ENCODE peak calls at places on chromosomes 5 and 9, in seven cellular contexts. One of them, this sample, is unnamed.

GRCh38 chr9:94156549-94157407 is 72.5 kb downstream of the PTPDC1 start:
- DNase-seq in H9: no peak
- DNase-seq in mesothelial cell of epicardium: no peak
- DNase-seq in nephron progenitor cell: no peak
- DNase-seq in keratinocyte: no peak
- DNase-seq in psoas muscle: peak
- DNase-seq in PC-9: peak
- DNase-seq in this sample: no peak

GRCh38 chr9:96219615-96220257 is 82.2 kb downstream of the HSD17B3 start:
- DNase-seq in H9: peak
- DNase-seq in mesothelial cell of epicardium: no peak
- DNase-seq in nephron progenitor cell: peak
- DNase-seq in keratinocyte: no peak
- DNase-seq in psoas muscle: peak
- DNase-seq in PC-9: peak
- DNase-seq in this sample: peak

GRCh38 chr5:158947831-158948230 is 151.9 kb downstream of the EBF1 start:
- DNase-seq in H9: no peak
- DNase-seq in mesothelial cell of epicardium: no peak
- DNase-seq in nephron progenitor cell: no peak
- DNase-seq in keratinocyte: no peak
- DNase-seq in psoas muscle: no peak
- DNase-seq in PC-9: no peak
- DNase-seq in this sample: no peak

GRCh38 chr5:20956134-20956533 is 968.1 kb upstream of the CDH18 start:
- DNase-seq in H9: no peak
- DNase-seq in mesothelial cell of epicardium: no peak
- DNase-seq in nephron progenitor cell: no peak
- DNase-seq in keratinocyte: no peak
- DNase-seq in psoas muscle: no peak
- DNase-seq in PC-9: no peak
- DNase-seq in this sample: no peak

GRCh38 chr5:179262126-179262920 is 82.9 kb downstream of the ADAMTS2 start:
- DNase-seq in H9: peak
- DNase-seq in mesothelial cell of epicardium: no peak
- DNase-seq in nephron progenitor cell: no peak
- DNase-seq in keratinocyte: no peak
- DNase-seq in psoas muscle: peak
- DNase-seq in PC-9: no peak
- DNase-seq in this sample: no peak

GRCh38 chr5:40137223-40137622 is 542.5 kb upstream of the PTGER4 start:
- DNase-seq in H9: no peak
- DNase-seq in mesothelial cell of epicardium: no peak
- DNase-seq in nephron progenitor cell: no peak
- DNase-seq in keratinocyte: no peak
- DNase-seq in psoas muscle: no peak
- DNase-seq in PC-9: no peak
- DNase-seq in this sample: no peak

GRCh38 chr5:145872486-145872885 is 328 bp downstream of the GRXCR2 start:
- DNase-seq in H9: no peak
- DNase-seq in mesothelial cell of epicardium: no peak
- DNase-seq in nephron progenitor cell: no peak
- DNase-seq in keratinocyte: no peak
- DNase-seq in psoas muscle: no peak
- DNase-seq in PC-9: no peak
- DNase-seq in this sample: no peak

GRCh38 chr5:124661317-124662141 is 84.9 kb downstream of the ZNF608 start:
- DNase-seq in H9: no peak
- DNase-seq in mesothelial cell of epicardium: no peak
- DNase-seq in nephron progenitor cell: peak
- DNase-seq in keratinocyte: no peak
- DNase-seq in psoas muscle: no peak
- DNase-seq in PC-9: peak
- DNase-seq in this sample: no peak

GRCh38 chr5:147851578-147851977 is 20.1 kb upstream of the SPINK1 start:
- DNase-seq in H9: no peak
- DNase-seq in mesothelial cell of epicardium: no peak
- DNase-seq in nephron progenitor cell: no peak
- DNase-seq in keratinocyte: no peak
- DNase-seq in psoas muscle: no peak
- DNase-seq in PC-9: no peak
- DNase-seq in this sample: no peak

GRCh38 chr9:4010309-4010708 is 289.6 kb downstream of the GLIS3 start:
- DNase-seq in H9: no peak
- DNase-seq in mesothelial cell of epicardium: no peak
- DNase-seq in nephron progenitor cell: no peak
- DNase-seq in keratinocyte: no peak
- DNase-seq in psoas muscle: no peak
- DNase-seq in PC-9: no peak
- DNase-seq in this sample: no peak

GRCh38 chr5:125017796-125018195 is 271.4 kb upstream of the ZNF608 start:
- DNase-seq in H9: no peak
- DNase-seq in mesothelial cell of epicardium: no peak
- DNase-seq in nephron progenitor cell: no peak
- DNase-seq in keratinocyte: no peak
- DNase-seq in psoas muscle: no peak
- DNase-seq in PC-9: no peak
- DNase-seq in this sample: no peak

GRCh38 chr5:15798006-15798405 is 298.0 kb downstream of the FBXL7 start:
- DNase-seq in H9: no peak
- DNase-seq in mesothelial cell of epicardium: no peak
- DNase-seq in nephron progenitor cell: no peak
- DNase-seq in keratinocyte: no peak
- DNase-seq in psoas muscle: no peak
- DNase-seq in PC-9: no peak
- DNase-seq in this sample: no peak

GRCh38 chr9:121107041-121107440 is 32.3 kb downstream of the CNTRL start:
- DNase-seq in H9: no peak
- DNase-seq in mesothelial cell of epicardium: no peak
- DNase-seq in nephron progenitor cell: no peak
- DNase-seq in keratinocyte: no peak
- DNase-seq in psoas muscle: no peak
- DNase-seq in PC-9: no peak
- DNase-seq in this sample: no peak
- TF ChIP-seq CTCF in H9: peak
- TF ChIP-seq CTCF in mesothelial cell of epicardium: no peak
- TF ChIP-seq CTCF in nephron progenitor cell: no peak
- TF ChIP-seq CTCF in keratinocyte: peak
- TF ChIP-seq CTCF in psoas muscle: no peak
- TF ChIP-seq CTCF in PC-9: peak
- TF ChIP-seq CTCF in this sample: no peak

GRCh38 chr9:125475385-125475784 is 213.8 kb downstream of the GAPVD1 start:
- DNase-seq in H9: no peak
- DNase-seq in mesothelial cell of epicardium: no peak
- DNase-seq in nephron progenitor cell: no peak
- DNase-seq in keratinocyte: no peak
- DNase-seq in psoas muscle: no peak
- DNase-seq in PC-9: no peak
- DNase-seq in this sample: no peak

GRCh38 chr9:125472562-125472925 is 210.9 kb downstream of the GAPVD1 start:
- DNase-seq in H9: no peak
- DNase-seq in mesothelial cell of epicardium: no peak
- DNase-seq in nephron progenitor cell: no peak
- DNase-seq in keratinocyte: no peak
- DNase-seq in psoas muscle: no peak
- DNase-seq in PC-9: no peak
- DNase-seq in this sample: no peak

GRCh38 chr9:125470767-125471580 is 209.3 kb downstream of the GAPVD1 start:
- DNase-seq in H9: no peak
- DNase-seq in mesothelial cell of epicardium: no peak
- DNase-seq in nephron progenitor cell: no peak
- DNase-seq in keratinocyte: no peak
- DNase-seq in psoas muscle: no peak
- DNase-seq in PC-9: no peak
- DNase-seq in this sample: no peak

GRCh38 chr9:125476645-125477044 is 215.0 kb downstream of the GAPVD1 start:
- DNase-seq in H9: no peak
- DNase-seq in mesothelial cell of epicardium: no peak
- DNase-seq in nephron progenitor cell: no peak
- DNase-seq in keratinocyte: no peak
- DNase-seq in psoas muscle: no peak
- DNase-seq in PC-9: no peak
- DNase-seq in this sample: no peak

GRCh38 chr9:125472926-125473701 is 211.5 kb downstream of the GAPVD1 start:
- DNase-seq in H9: no peak
- DNase-seq in mesothelial cell of epicardium: no peak
- DNase-seq in nephron progenitor cell: peak
- DNase-seq in keratinocyte: no peak
- DNase-seq in psoas muscle: no peak
- DNase-seq in PC-9: no peak
- DNase-seq in this sample: no peak
- TF ChIP-seq CTCF in H9: peak
- TF ChIP-seq CTCF in mesothelial cell of epicardium: no peak
- TF ChIP-seq CTCF in nephron progenitor cell: no peak
- TF ChIP-seq CTCF in keratinocyte: no peak
- TF ChIP-seq CTCF in psoas muscle: no peak
- TF ChIP-seq CTCF in PC-9: no peak
- TF ChIP-seq CTCF in this sample: no peak

GRCh38 chr9:114001794-114002261 is 76.3 kb downstream of the AMBP start:
- DNase-seq in H9: no peak
- DNase-seq in mesothelial cell of epicardium: no peak
- DNase-seq in nephron progenitor cell: no peak
- DNase-seq in keratinocyte: no peak
- DNase-seq in psoas muscle: no peak
- DNase-seq in PC-9: no peak
- DNase-seq in this sample: peak
- TF ChIP-seq CTCF in H9: no peak
- TF ChIP-seq CTCF in mesothelial cell of epicardium: no peak
- TF ChIP-seq CTCF in nephron progenitor cell: no peak
- TF ChIP-seq CTCF in keratinocyte: no peak
- TF ChIP-seq CTCF in psoas muscle: no peak
- TF ChIP-seq CTCF in PC-9: no peak
- TF ChIP-seq CTCF in this sample: no peak

GRCh38 chr5:6850033-6850432 is 136.8 kb downstream of the TENT4A start:
- DNase-seq in H9: peak
- DNase-seq in mesothelial cell of epicardium: no peak
- DNase-seq in nephron progenitor cell: no peak
- DNase-seq in keratinocyte: no peak
- DNase-seq in psoas muscle: no peak
- DNase-seq in PC-9: no peak
- DNase-seq in this sample: no peak

GRCh38 chr5:6845856-6846255 is 132.6 kb downstream of the TENT4A start:
- DNase-seq in H9: no peak
- DNase-seq in mesothelial cell of epicardium: no peak
- DNase-seq in nephron progenitor cell: no peak
- DNase-seq in keratinocyte: no peak
- DNase-seq in psoas muscle: no peak
- DNase-seq in PC-9: no peak
- DNase-seq in this sample: no peak

GRCh38 chr5:6843821-6844220 is 130.6 kb downstream of the TENT4A start:
- DNase-seq in H9: no peak
- DNase-seq in mesothelial cell of epicardium: no peak
- DNase-seq in nephron progenitor cell: no peak
- DNase-seq in keratinocyte: no peak
- DNase-seq in psoas muscle: no peak
- DNase-seq in PC-9: no peak
- DNase-seq in this sample: no peak

GRCh38 chr5:6849569-6849968 is 136.3 kb downstream of the TENT4A start:
- DNase-seq in H9: no peak
- DNase-seq in mesothelial cell of epicardium: no peak
- DNase-seq in nephron progenitor cell: no peak
- DNase-seq in keratinocyte: no peak
- DNase-seq in psoas muscle: no peak
- DNase-seq in PC-9: no peak
- DNase-seq in this sample: no peak

DNA sequence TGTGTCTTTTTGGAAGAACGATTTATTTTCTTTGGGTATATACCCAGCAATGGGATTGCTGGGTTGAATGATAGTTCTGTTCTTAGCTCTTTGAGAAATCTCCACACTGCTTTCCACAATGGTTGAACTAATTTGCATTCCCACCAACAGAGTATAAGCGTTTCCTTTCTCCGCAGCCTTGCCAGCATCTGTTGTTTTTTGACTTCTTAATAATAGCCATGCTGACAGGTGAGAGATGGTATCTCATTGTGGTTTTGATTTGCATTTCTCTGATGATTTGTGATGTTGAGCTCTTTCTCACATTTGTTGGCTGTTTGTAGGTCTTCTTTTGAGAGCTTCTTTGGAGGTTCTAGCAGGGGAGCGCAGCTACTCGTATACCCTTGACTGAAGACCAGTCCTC is 134.7 kb downstream of the TENT4A start:
- DNase-seq in H9: no peak
- DNase-seq in mesothelial cell of epicardium: no peak
- DNase-seq in nephron progenitor cell: no peak
- DNase-seq in keratinocyte: no peak
- DNase-seq in psoas muscle: no peak
- DNase-seq in PC-9: no peak
- DNase-seq in this sample: no peak
- TF ChIP-seq CTCF in H9: no peak
- TF ChIP-seq CTCF in mesothelial cell of epicardium: no peak
- TF ChIP-seq CTCF in nephron progenitor cell: no peak
- TF ChIP-seq CTCF in keratinocyte: no peak
- TF ChIP-seq CTCF in psoas muscle: no peak
- TF ChIP-seq CTCF in PC-9: no peak
- TF ChIP-seq CTCF in this sample: no peak

GRCh38 chr5:102561894-102562760 is 63.3 kb upstream of the SLCO6A1 start:
- DNase-seq in H9: peak
- DNase-seq in mesothelial cell of epicardium: no peak
- DNase-seq in nephron progenitor cell: peak
- DNase-seq in keratinocyte: no peak
- DNase-seq in psoas muscle: no peak
- DNase-seq in PC-9: peak
- DNase-seq in this sample: peak
- TF ChIP-seq CTCF in H9: peak
- TF ChIP-seq CTCF in mesothelial cell of epicardium: peak
- TF ChIP-seq CTCF in nephron progenitor cell: peak
- TF ChIP-seq CTCF in keratinocyte: peak
- TF ChIP-seq CTCF in psoas muscle: peak
- TF ChIP-seq CTCF in PC-9: peak
- TF ChIP-seq CTCF in this sample: peak

GRCh38 chr9:69184266-69184665 is 10.2 kb downstream of the TJP2 start:
- DNase-seq in H9: no peak
- DNase-seq in mesothelial cell of epicardium: no peak
- DNase-seq in nephron progenitor cell: no peak
- DNase-seq in keratinocyte: no peak
- DNase-seq in psoas muscle: no peak
- DNase-seq in PC-9: no peak
- DNase-seq in this sample: no peak
- TF ChIP-seq CTCF in H9: no peak
- TF ChIP-seq CTCF in mesothelial cell of epicardium: no peak
- TF ChIP-seq CTCF in nephron progenitor cell: no peak
- TF ChIP-seq CTCF in keratinocyte: no peak
- TF ChIP-seq CTCF in psoas muscle: no peak
- TF ChIP-seq CTCF in PC-9: no peak
- TF ChIP-seq CTCF in this sample: no peak

GRCh38 chr9:5628530-5629311 is at the start of gene RIC1:
- DNase-seq in H9: peak
- DNase-seq in mesothelial cell of epicardium: peak
- DNase-seq in nephron progenitor cell: peak
- DNase-seq in keratinocyte: no peak
- DNase-seq in psoas muscle: peak
- DNase-seq in PC-9: peak
- DNase-seq in this sample: peak
- TF ChIP-seq CTCF in H9: no peak
- TF ChIP-seq CTCF in mesothelial cell of epicardium: no peak
- TF ChIP-seq CTCF in nephron progenitor cell: no peak
- TF ChIP-seq CTCF in keratinocyte: no peak
- TF ChIP-seq CTCF in psoas muscle: no peak
- TF ChIP-seq CTCF in PC-9: no peak
- TF ChIP-seq CTCF in this sample: no peak